ENCODE peak calls at places on chromosomes 1 and 21, in five cellular contexts. P, B, H, M and R are unnamed samples.

GRCh38 chr21:31329431-31330143 is 14.5 kb downstream of the TIAM1 start:
- DNase-seq in P (peak; percentile 11), H (no peak), M (no peak), B (no peak), R (no peak)

GRCh38 chr1:180228648-180229482 is 1.2 kb upstream of the LHX4 start:
- DNase-seq in M (no peak), B (no peak), H (no peak), P (peak; percentile 37), R (no peak)

GRCh38 chr1:5254975-5255374 is 600.6 kb downstream of the AJAP1 start:
- DNase-seq in H (no peak), B (no peak), M (no peak), P (no peak), R (no peak)

GRCh38 chr1:31297273-31298247 is 728 bp downstream of the ZCCHC17 start:
- DNase-seq in H (no peak), B (no peak), M (peak; percentile 13), P (peak; percentile 2), R (peak; percentile 9)

GRCh38 chr1:119347858-119348257 is 20.7 kb upstream of the HAO2 start:
- DNase-seq in M (no peak), B (no peak), P (peak; percentile 84), H (no peak), R (no peak)

GRCh38 chr1:33127001-33127823 is 46.3 kb downstream of the AZIN2 start:
- DNase-seq in M (peak; percentile 91), H (peak; percentile 100), P (peak; percentile 100), B (peak; percentile 96), R (peak; percentile 75)

GRCh38 chr1:233055879-233056641 is 105.6 kb downstream of the NTPCR start:
- DNase-seq in M (no peak), B (no peak), P (no peak), H (no peak), R (no peak)

GRCh38 chr1:245156736-245157505 is 2.1 kb downstream of the KIF26B start:
- DNase-seq in P (peak; percentile 13), H (peak; percentile 8), B (no peak), M (peak; percentile 19), R (no peak)

GRCh38 chr1:15261155-15262002 is 14.4 kb downstream of the FHAD1 start:
- DNase-seq in M (peak; percentile 39), P (peak; percentile 50), H (no peak), B (no peak), R (no peak)

GRCh38 chr1:203796223-203796747 is 862 bp downstream of the ZBED6 start:
- DNase-seq in P (peak; percentile 45), M (peak; percentile 25), H (peak; percentile 60), B (no peak), R (peak; percentile 22)

GRCh38 chr1:207644479-207644851 is 468 bp upstream of the CR1L start:
- DNase-seq in P (no peak), H (no peak), B (no peak), M (no peak), R (no peak)

GRCh38 chr1:246632584-246633168 is 66.4 kb downstream of the CNST start:
- DNase-seq in H (no peak), B (no peak), P (no peak), M (no peak), R (no peak)

GRCh38 chr1:119554188-119554587 is 47.2 kb downstream of the HSD3B1 start:
- DNase-seq in M (no peak), H (no peak), B (no peak), P (no peak), R (no peak)

GRCh38 chr1:177849130-177849529 is 120.7 kb downstream of the SEC16B start:
- DNase-seq in B (no peak), P (peak; percentile 29), M (no peak), H (no peak), R (no peak)

GRCh38 chr1:211551628-211552465 is 27.1 kb downstream of the SLC30A1 start:
- DNase-seq in P (no peak), M (no peak), B (no peak), H (no peak), R (no peak)

GRCh38 chr1:21391497-21391896 is 48.4 kb upstream of the NBPF3 start:
- DNase-seq in M (no peak), B (no peak), P (no peak), H (no peak), R (no peak)

GRCh38 chr1:231240883-231241735 is at the start of gene GNPAT:
- DNase-seq in H (peak; percentile 90), P (peak; percentile 92), M (peak; percentile 86), B (peak; percentile 73), R (peak; percentile 88)

GRCh38 chr21:43734830-43735229 is 15.9 kb downstream of the PDXK start:
- DNase-seq in P (no peak), B (no peak), M (no peak), H (no peak), R (no peak)

GRCh38 chr1:221672160-221672762 is 69.6 kb downstream of the DUSP10 start:
- DNase-seq in P (no peak), B (no peak), H (no peak), M (no peak), R (no peak)

GRCh38 chr1:15173863-15174614 is 20.5 kb downstream of the TMEM51 start:
- DNase-seq in H (no peak), B (no peak), M (no peak), P (no peak), R (no peak)

GRCh38 chr1:219837274-219837993 is 90.9 kb downstream of the SLC30A10 start:
- DNase-seq in H (peak; percentile 8), M (peak; percentile 51), P (peak; percentile 50), B (no peak), R (peak; percentile 48)

GRCh38 chr21:25362375-25363267 is 244.7 kb downstream of the MRPL39 start:
- DNase-seq in H (no peak), B (no peak), P (no peak), M (no peak), R (no peak)

GRCh38 chr1:15094719-15095491 is 58.6 kb upstream of the TMEM51 start:
- DNase-seq in P (no peak), H (no peak), B (no peak), M (no peak), R (no peak)

GRCh38 chr1:191582169-191582568 is 576.1 kb upstream of the RGS18 start:
- DNase-seq in M (no peak), H (no peak), P (peak; percentile 6), B (no peak), R (no peak)

GRCh38 chr1:11044086-11044848 is 2.8 kb downstream of the MASP2 start:
- DNase-seq in P (no peak), M (no peak), H (no peak), B (no peak), R (no peak)

GRCh38 chr21:39750670-39751069 is 5.7 kb downstream of the IGSF5 start:
- DNase-seq in H (no peak), P (no peak), B (no peak), M (no peak), R (no peak)

GRCh38 chr1:15213333-15213732 is 33.7 kb upstream of the FHAD1 start:
- DNase-seq in B (no peak), H (no peak), P (no peak), M (no peak), R (no peak)

GRCh38 chr1:204398197-204399125 is 13.2 kb downstream of the PPP1R15B start:
- DNase-seq in P (peak; percentile 79), B (peak; percentile 53), H (peak; percentile 70), M (peak; percentile 64), R (peak; percentile 44)

GRCh38 chr1:62434612-62434994 is 2.2 kb upstream of the USP1 start:
- DNase-seq in P (no peak), H (no peak), B (no peak), M (no peak), R (no peak)

GRCh38 chr1:93450331-93450730 is 2.4 kb downstream of the FNBP1L start:
- DNase-seq in H (no peak), M (no peak), B (no peak), P (no peak), R (no peak)

GRCh38 chr1:93446837-93447451 is 974 bp upstream of the FNBP1L start:
- DNase-seq in H (no peak), B (no peak), M (no peak), P (no peak), R (no peak)

GRCh38 chr1:93447481-93448291 is at the start of gene FNBP1L:
- DNase-seq in P (peak; percentile 12), H (peak; percentile 84), M (peak; percentile 88), B (peak; percentile 31), R (peak; percentile 80)

GRCh38 chr1:93448292-93448982 is 519 bp downstream of the FNBP1L start:
- DNase-seq in H (peak; percentile 52), B (no peak), P (no peak), M (peak; percentile 56), R (peak; percentile 56)

GRCh38 chr1:93448983-93449805 is 1.3 kb downstream of the FNBP1L start:
- DNase-seq in M (peak; percentile 28), H (no peak), B (no peak), P (no peak), R (no peak)
- TF ChIP-seq CTCF in M (no peak), H (no peak), B (no peak), P (no peak), R (no peak)

GRCh38 chr1:156465747-156466365 is 34.7 kb downstream of the MEF2D start:
- DNase-seq in H (no peak), M (peak; percentile 26), B (no peak), P (no peak), R (no peak)
- TF ChIP-seq CTCF in H (peak; percentile 39), M (no peak), B (no peak), P (no peak), R (no peak)

GRCh38 chr21:26833460-26833939 is 11.7 kb downstream of the ADAMTS1 start:
- DNase-seq in H (no peak), M (no peak), P (no peak), B (no peak), R (no peak)

GRCh38 chr21:26835027-26835713 is 10.0 kb downstream of the ADAMTS1 start:
- DNase-seq in B (no peak), M (no peak), H (peak; percentile 32), P (no peak), R (no peak)

GRCh38 chr21:26834181-26834945 is 10.8 kb downstream of the ADAMTS1 start:
- DNase-seq in P (no peak), H (no peak), B (no peak), M (no peak), R (no peak)

GRCh38 chr21:26832513-26832912 is 12.7 kb downstream of the ADAMTS1 start:
- DNase-seq in B (no peak), M (no peak), H (peak; percentile 58), P (no peak), R (no peak)

DNA sequence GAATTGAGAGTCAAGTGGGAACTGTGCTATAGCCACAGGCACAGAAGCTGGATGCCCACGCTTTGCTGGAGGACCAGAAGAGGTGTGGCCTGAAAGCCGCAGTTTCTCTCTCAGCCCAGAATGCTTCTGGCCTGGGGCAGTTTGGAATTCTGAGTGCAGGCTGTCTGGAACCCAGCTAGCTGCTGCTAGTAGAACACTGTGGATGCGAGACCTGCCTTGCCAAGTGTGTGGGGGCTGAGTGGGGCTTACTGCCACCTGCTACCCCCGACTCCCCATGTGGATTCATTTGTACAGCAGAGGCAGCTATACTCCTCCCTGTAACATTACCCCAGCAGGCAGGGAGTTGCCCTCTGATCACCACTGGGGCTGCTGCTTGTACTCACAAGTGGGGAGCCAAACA is 12.2 kb downstream of the ADAMTS1 start:
- DNase-seq in B (no peak), H (peak; percentile 52), P (no peak), M (no peak), R (no peak)
- TF ChIP-seq CTCF in B (no peak), H (no peak), P (no peak), M (no peak), R (no peak)

GRCh38 chr1:8836228-8836627 is 18.8 kb upstream of the RERE start:
- DNase-seq in B (no peak), P (no peak), M (no peak), H (no peak), R (no peak)

GRCh38 chr1:8825985-8826481 is 8.6 kb upstream of the RERE start:
- DNase-seq in P (no peak), B (no peak), H (no peak), M (no peak), R (no peak)

GRCh38 chr1:8831329-8831728 is 13.9 kb upstream of the RERE start:
- DNase-seq in M (no peak), H (no peak), B (no peak), P (no peak), R (no peak)
- TF ChIP-seq CTCF in M (peak; percentile 67), H (peak; percentile 23), B (no peak), P (no peak), R (peak; percentile 49)